ENCODE peak calls at places on chromosomes 2 and 18, in four cellular contexts. One of them, this sample, is unnamed.

GRCh38 chr2:165522746-165523145 is 53.2 kb downstream of the CSRNP3 start:
- DNase-seq in neuronal stem cell: no peak
- DNase-seq in GM23248: no peak
- DNase-seq in GM04504: no peak
- DNase-seq in this sample: no peak

GRCh38 chr2:241701405-241702154 is at the start of gene ING5:
- DNase-seq in GM04504: peak; percentile 83
- DNase-seq in neuronal stem cell: peak; percentile 95
- DNase-seq in GM23248: peak; percentile 98
- DNase-seq in this sample: peak; percentile 92

GRCh38 chr2:55961318-55961911 is 37.8 kb upstream of the EFEMP1 start:
- DNase-seq in GM23248: peak; percentile 69
- DNase-seq in GM04504: peak; percentile 30
- DNase-seq in neuronal stem cell: peak; percentile 17
- DNase-seq in this sample: peak; percentile 63

GRCh38 chr18:76558881-76559667 is 64.0 kb upstream of the ZNF516 start:
- DNase-seq in neuronal stem cell: no peak
- DNase-seq in GM23248: peak; percentile 19
- DNase-seq in GM04504: no peak
- DNase-seq in this sample: no peak

GRCh38 chr2:127034056-127034455 is 72.9 kb downstream of the BIN1 start:
- DNase-seq in GM04504: no peak
- DNase-seq in GM23248: no peak
- DNase-seq in neuronal stem cell: no peak
- DNase-seq in this sample: no peak

GRCh38 chr2:113105047-113105446 is 22.4 kb upstream of the IL1RN start:
- DNase-seq in neuronal stem cell: no peak
- DNase-seq in GM04504: no peak
- DNase-seq in GM23248: peak; percentile 86
- DNase-seq in this sample: peak; percentile 27

GRCh38 chr2:241135737-241136136 is 13.5 kb downstream of the PASK start:
- DNase-seq in GM04504: no peak
- DNase-seq in GM23248: no peak
- DNase-seq in neuronal stem cell: no peak
- DNase-seq in this sample: no peak

GRCh38 chr2:84487298-84487996 is 28.4 kb upstream of the SUCLG1 start:
- DNase-seq in neuronal stem cell: no peak
- DNase-seq in GM04504: no peak
- DNase-seq in GM23248: peak; percentile 44
- DNase-seq in this sample: peak; percentile 65

GRCh38 chr2:176832086-176832485 is 380.5 kb upstream of the HNRNPA3 start:
- DNase-seq in neuronal stem cell: no peak
- DNase-seq in GM04504: no peak
- DNase-seq in GM23248: peak; percentile 64
- DNase-seq in this sample: no peak

GRCh38 chr2:158926478-158926948 is 41.9 kb upstream of the TANC1 start:
- DNase-seq in GM23248: peak; percentile 67
- DNase-seq in GM04504: peak; percentile 25
- DNase-seq in neuronal stem cell: no peak
- DNase-seq in this sample: peak; percentile 48

GRCh38 chr2:83584674-83585073 is 874.4 kb downstream of the SUCLG1 start:
- DNase-seq in neuronal stem cell: peak; percentile 49
- DNase-seq in GM23248: peak; percentile 65
- DNase-seq in GM04504: peak; percentile 78
- DNase-seq in this sample: peak; percentile 81

GRCh38 chr2:43041167-43041566 is 185.2 kb downstream of the ZFP36L2 start:
- DNase-seq in neuronal stem cell: no peak
- DNase-seq in GM04504: no peak
- DNase-seq in GM23248: no peak
- DNase-seq in this sample: no peak

GRCh38 chr2:64259301-64259700 is 115.1 kb upstream of the PELI1 start:
- DNase-seq in GM23248: no peak
- DNase-seq in neuronal stem cell: no peak
- DNase-seq in GM04504: no peak
- DNase-seq in this sample: peak; percentile 22

GRCh38 chr18:74635202-74635969 is 37.7 kb downstream of the ZNF407 start:
- DNase-seq in neuronal stem cell: no peak
- DNase-seq in GM04504: no peak
- DNase-seq in GM23248: no peak
- DNase-seq in this sample: no peak

GRCh38 chr18:59685501-59685900 is 11.7 kb downstream of the CCBE1 start:
- DNase-seq in GM04504: no peak
- DNase-seq in GM23248: no peak
- DNase-seq in neuronal stem cell: no peak
- DNase-seq in this sample: peak; percentile 53

GRCh38 chr2:37387143-37387835 is 42.9 kb downstream of the QPCT start:
- DNase-seq in GM04504: no peak
- DNase-seq in GM23248: peak; percentile 89
- DNase-seq in neuronal stem cell: no peak
- DNase-seq in this sample: peak; percentile 74

GRCh38 chr18:11411021-11411420 is 198.4 kb upstream of the SLC35G4 start:
- DNase-seq in GM04504: peak; percentile 62
- DNase-seq in GM23248: peak; percentile 51
- DNase-seq in neuronal stem cell: no peak
- DNase-seq in this sample: peak; percentile 83

GRCh38 chr2:19021100-19021476 is 337.3 kb downstream of the OSR1 start:
- DNase-seq in GM04504: peak; percentile 57
- DNase-seq in neuronal stem cell: peak; percentile 20
- DNase-seq in GM23248: peak; percentile 93
- DNase-seq in this sample: peak; percentile 93

GRCh38 chr2:84247532-84247931 is 211.5 kb downstream of the SUCLG1 start:
- DNase-seq in GM23248: no peak
- DNase-seq in GM04504: no peak
- DNase-seq in neuronal stem cell: no peak
- DNase-seq in this sample: no peak

GRCh38 chr18:9469700-9470099 is 5.6 kb upstream of the RALBP1 start:
- DNase-seq in neuronal stem cell: no peak
- DNase-seq in GM23248: no peak
- DNase-seq in GM04504: no peak
- DNase-seq in this sample: no peak

GRCh38 chr2:172862077-172862476 is 126.4 kb downstream of the RAPGEF4 start:
- DNase-seq in neuronal stem cell: no peak
- DNase-seq in GM23248: no peak
- DNase-seq in GM04504: no peak
- DNase-seq in this sample: no peak

GRCh38 chr2:188787661-188788044 is 186.5 kb upstream of the COL3A1 start:
- DNase-seq in GM04504: peak; percentile 61
- DNase-seq in GM23248: peak; percentile 64
- DNase-seq in neuronal stem cell: no peak
- DNase-seq in this sample: peak; percentile 82

GRCh38 chr2:182615036-182615435 is 101.0 kb upstream of the DNAJC10 start:
- DNase-seq in GM04504: no peak
- DNase-seq in neuronal stem cell: no peak
- DNase-seq in GM23248: peak; percentile 76
- DNase-seq in this sample: peak; percentile 16

GRCh38 chr18:44564922-44565321 is 115.8 kb upstream of the SETBP1 start:
- DNase-seq in GM23248: peak; percentile 82
- DNase-seq in GM04504: peak; percentile 52
- DNase-seq in neuronal stem cell: no peak
- DNase-seq in this sample: peak; percentile 88

GRCh38 chr2:102975996-102976636 is 214.3 kb downstream of the TMEM182 start:
- DNase-seq in GM04504: no peak
- DNase-seq in GM23248: peak; percentile 29
- DNase-seq in neuronal stem cell: peak; percentile 61
- DNase-seq in this sample: peak; percentile 12

GRCh38 chr2:100137318-100137717 is 5.1 kb downstream of the AFF3 start:
- DNase-seq in neuronal stem cell: no peak
- DNase-seq in GM23248: no peak
- DNase-seq in GM04504: no peak
- DNase-seq in this sample: no peak

GRCh38 chr18:48613589-48613988 is 74.8 kb downstream of the CTIF start:
- DNase-seq in neuronal stem cell: no peak
- DNase-seq in GM04504: no peak
- DNase-seq in GM23248: no peak
- DNase-seq in this sample: no peak

GRCh38 chr2:129237966-129238725 is 741.3 kb upstream of the RAB6C start:
- DNase-seq in GM23248: peak; percentile 43
- DNase-seq in GM04504: no peak
- DNase-seq in neuronal stem cell: no peak
- DNase-seq in this sample: peak; percentile 61

GRCh38 chr2:68251855-68252406 is 401 bp downstream of the PPP3R1 start:
- DNase-seq in GM04504: no peak
- DNase-seq in neuronal stem cell: peak; percentile 33
- DNase-seq in GM23248: peak; percentile 66
- DNase-seq in this sample: no peak

GRCh38 chr2:45484965-45485364 is 126.1 kb downstream of the SRBD1 start:
- DNase-seq in GM23248: no peak
- DNase-seq in GM04504: no peak
- DNase-seq in neuronal stem cell: no peak
- DNase-seq in this sample: no peak

GRCh38 chr2:26651458-26652155 is 10.4 kb upstream of the CIB4 start:
- DNase-seq in neuronal stem cell: no peak
- DNase-seq in GM04504: no peak
- DNase-seq in GM23248: no peak
- DNase-seq in this sample: no peak

GRCh38 chr18:76374330-76375281 is 120.4 kb downstream of the ZNF516 start:
- DNase-seq in neuronal stem cell: no peak
- DNase-seq in GM23248: no peak
- DNase-seq in GM04504: no peak
- DNase-seq in this sample: no peak

This sample was measured in AG10803.